ENCODE peak calls at places on chromosome 21, in five cellular contexts. W is IMR-90, Q is mesendoderm, Y is neuronal stem cell, C is mesenchymal stem cell. N is an unnamed sample.

GRCh38 chr21:35635261-35635660 is 425.1 kb downstream of the SETD4 start:
- DNase-seq in W (peak), Q (no peak), C (peak), Y (no peak), N (no peak)

GRCh38 chr21:36254106-36254941 is 65.7 kb upstream of the MORC3 start:
- DNase-seq in W (peak), Y (no peak), Q (no peak), C (peak), N (no peak)

GRCh38 chr21:42093991-42094417 is 22.9 kb downstream of the UMODL1 start:
- DNase-seq in W (peak), C (peak), Y (no peak), Q (no peak), N (no peak)

GRCh38 chr21:32094792-32095191 is 184.1 kb downstream of the MIS18A start:
- DNase-seq in C (peak), Q (peak), W (peak), Y (no peak), N (peak)

GRCh38 chr21:25338415-25338814 is 268.9 kb downstream of the MRPL39 start:
- DNase-seq in Q (no peak), W (no peak), Y (no peak), C (no peak), N (no peak)

GRCh38 chr21:38965910-38966504 is 160.3 kb downstream of the ETS2 start:
- DNase-seq in Y (no peak), W (peak), C (peak), Q (peak), N (peak)

GRCh38 chr21:36330904-36331303 is 10.9 kb downstream of the MORC3 start:
- DNase-seq in Q (peak), W (peak), Y (no peak), C (peak), N (no peak)

GRCh38 chr21:35291034-35291433 is 241.9 kb upstream of the RUNX1 start:
- DNase-seq in C (no peak), Q (no peak), Y (no peak), W (no peak), N (no peak)

GRCh38 chr21:26147535-26147934 is 23.0 kb downstream of the APP start:
- DNase-seq in C (no peak), Y (no peak), Q (peak), W (no peak), N (no peak)

GRCh38 chr21:37005548-37006242 is 807 bp upstream of the RIPPLY3 start:
- DNase-seq in W (no peak), Q (peak), C (no peak), Y (no peak), N (peak)

GRCh38 chr21:41854426-41854995 is 24.6 kb downstream of the PRDM15 start:
- DNase-seq in Y (no peak), W (no peak), C (no peak), Q (no peak), N (no peak)

GRCh38 chr21:15848632-15849031 is 118.8 kb downstream of the USP25 start:
- DNase-seq in C (no peak), Y (no peak), W (peak), Q (no peak), N (no peak)

GRCh38 chr21:42421018-42421793 is 17.5 kb downstream of the UBASH3A start:
- DNase-seq in W (no peak), Q (no peak), C (no peak), Y (no peak), N (no peak)

GRCh38 chr21:30257773-30258172 is 25.0 kb downstream of the KRTAP24-1 start:
- DNase-seq in Q (peak), W (no peak), C (peak), Y (peak), N (peak)

GRCh38 chr21:36909901-36910561 is 56.4 kb downstream of the HLCS start:
- DNase-seq in C (peak), Q (no peak), Y (no peak), W (peak), N (no peak)

GRCh38 chr21:36926989-36927695 is 39.3 kb downstream of the HLCS start:
- DNase-seq in Y (no peak), C (no peak), W (peak), Q (no peak), N (no peak)

GRCh38 chr21:37153193-37153934 is 80.3 kb downstream of the TTC3 start:
- DNase-seq in Y (no peak), C (peak), W (peak), Q (no peak), N (no peak)

GRCh38 chr21:35303085-35303484 is 254.0 kb upstream of the RUNX1 start:
- DNase-seq in Q (no peak), Y (no peak), C (peak), W (peak), N (no peak)

GRCh38 chr21:31136891-31137290 is 98.6 kb upstream of the KRTAP19-8 start:
- DNase-seq in Y (no peak), C (peak), W (peak), Q (no peak), N (no peak)

GRCh38 chr21:42164064-42164789 is 54.7 kb upstream of the ABCG1 start:
- DNase-seq in C (peak), W (no peak), Y (no peak), Q (peak), N (no peak)

GRCh38 chr21:27694667-27695066 is 727.8 kb upstream of the ADAMTS5 start:
- DNase-seq in C (no peak), W (no peak), Q (peak), Y (no peak), N (no peak)

GRCh38 chr21:18493420-18493819 is 89.8 kb upstream of the TMPRSS15 start:
- DNase-seq in C (peak), W (no peak), Y (no peak), Q (peak), N (no peak)

GRCh38 chr21:17780539-17780938 is 38.6 kb downstream of the C21orf91 start:
- DNase-seq in Q (peak), Y (no peak), C (no peak), W (no peak), N (no peak)

GRCh38 chr21:33033961-33034413 is 8.3 kb downstream of the OLIG2 start:
- DNase-seq in Y (no peak), Q (no peak), C (no peak), W (no peak), N (no peak)

GRCh38 chr21:34132905-34133304 is 59.5 kb downstream of the MRPS6 start:
- DNase-seq in Y (no peak), W (no peak), Q (no peak), C (no peak), N (no peak)

GRCh38 chr21:34129971-34130597 is 56.7 kb downstream of the MRPS6 start:
- DNase-seq in Q (peak), C (peak), Y (peak), W (peak), N (peak)

GRCh38 chr21:34130598-34130985 is 57.2 kb downstream of the MRPS6 start:
- DNase-seq in W (no peak), Q (no peak), Y (no peak), C (no peak), N (no peak)

GRCh38 chr21:34132202-34132601 is 58.8 kb downstream of the MRPS6 start:
- DNase-seq in C (no peak), W (no peak), Q (peak), Y (no peak), N (no peak)

GRCh38 chr21:34131586-34131985 is 58.2 kb downstream of the MRPS6 start:
- DNase-seq in C (peak), W (peak), Q (no peak), Y (no peak), N (no peak)
- H3K23ac ChIP-seq in C (no peak), W (no peak), Q (no peak), Y (no peak), N (no peak)

GRCh38 chr21:14542638-14543037 is 3.5 kb downstream of the SAMSN1 start:
- DNase-seq in W (no peak), Y (no peak), C (no peak), Q (no peak), N (no peak)

GRCh38 chr21:14536929-14537328 is 9.2 kb downstream of the SAMSN1 start:
- DNase-seq in W (no peak), Q (no peak), Y (no peak), C (no peak), N (no peak)

GRCh38 chr21:14535702-14536101 is 10.4 kb downstream of the SAMSN1 start:
- DNase-seq in C (no peak), Q (no peak), Y (no peak), W (no peak), N (no peak)

GRCh38 chr21:14541840-14542495 is 4.1 kb downstream of the SAMSN1 start:
- DNase-seq in C (no peak), W (no peak), Q (no peak), Y (no peak), N (no peak)

DNA sequence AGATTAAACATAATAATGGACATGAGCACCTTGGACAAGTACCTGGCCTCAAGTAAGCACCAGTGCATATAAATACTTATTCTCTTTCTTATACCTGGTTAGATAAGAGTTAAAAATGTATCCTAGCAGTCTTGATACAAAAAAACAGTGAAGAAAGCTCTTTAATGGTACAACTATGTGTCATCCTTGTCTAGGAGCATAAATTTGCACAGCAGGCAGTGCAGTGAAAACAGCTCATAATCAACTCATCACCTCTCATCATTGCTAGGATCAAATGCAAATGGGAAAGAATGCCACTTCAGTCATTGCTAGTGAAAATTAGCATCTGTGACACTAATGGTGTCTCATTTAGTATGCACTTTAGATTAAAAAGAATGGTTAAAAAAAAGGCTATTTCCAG is 7.6 kb downstream of the SAMSN1 start:
- DNase-seq in Y (no peak), C (no peak), Q (no peak), W (no peak), N (no peak)
- H3K23ac ChIP-seq in Y (no peak), C (no peak), Q (no peak), W (no peak), N (no peak)

DNA sequence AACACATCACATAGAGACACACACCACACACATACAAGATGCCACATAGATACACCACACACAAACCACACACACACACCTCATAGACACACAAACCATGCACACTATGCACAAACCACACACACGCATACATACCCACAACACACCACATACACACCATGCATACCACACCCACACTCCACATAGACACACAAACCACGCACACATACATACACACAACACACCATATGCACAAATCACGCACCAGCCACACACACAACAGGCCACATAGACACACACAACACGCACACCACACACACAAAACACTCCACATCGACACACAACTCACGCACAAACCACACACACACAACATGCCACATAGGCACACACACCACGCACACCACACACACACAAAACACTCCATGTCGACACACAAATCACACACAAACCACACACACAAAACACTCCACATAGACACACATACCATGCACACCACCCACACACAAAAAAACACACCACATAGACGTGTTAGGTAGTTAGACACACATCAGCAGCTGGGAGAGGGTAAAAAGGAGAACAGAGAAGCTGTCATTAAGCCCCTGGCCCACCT is 49.5 kb upstream of the SLC19A1 start:
- DNase-seq in C (no peak), W (no peak), Y (no peak), Q (no peak), N (peak)
- H3K23ac ChIP-seq in C (no peak), W (peak), Y (no peak), Q (no peak), N (no peak)

GRCh38 chr21:43867936-43868335 is 2.9 kb downstream of the AGPAT3 start:
- DNase-seq in Q (no peak), Y (no peak), W (no peak), C (no peak), N (no peak)

GRCh38 chr21:43871487-43871886 is 6.5 kb downstream of the AGPAT3 start:
- DNase-seq in Y (no peak), W (no peak), Q (no peak), C (no peak), N (no peak)

GRCh38 chr21:43868461-43868860 is 3.4 kb downstream of the AGPAT3 start:
- DNase-seq in C (no peak), Q (no peak), Y (no peak), W (no peak), N (no peak)

GRCh38 chr21:43867332-43867703 is 2.3 kb downstream of the AGPAT3 start:
- DNase-seq in C (no peak), Q (no peak), W (no peak), Y (no peak), N (no peak)

DNA sequence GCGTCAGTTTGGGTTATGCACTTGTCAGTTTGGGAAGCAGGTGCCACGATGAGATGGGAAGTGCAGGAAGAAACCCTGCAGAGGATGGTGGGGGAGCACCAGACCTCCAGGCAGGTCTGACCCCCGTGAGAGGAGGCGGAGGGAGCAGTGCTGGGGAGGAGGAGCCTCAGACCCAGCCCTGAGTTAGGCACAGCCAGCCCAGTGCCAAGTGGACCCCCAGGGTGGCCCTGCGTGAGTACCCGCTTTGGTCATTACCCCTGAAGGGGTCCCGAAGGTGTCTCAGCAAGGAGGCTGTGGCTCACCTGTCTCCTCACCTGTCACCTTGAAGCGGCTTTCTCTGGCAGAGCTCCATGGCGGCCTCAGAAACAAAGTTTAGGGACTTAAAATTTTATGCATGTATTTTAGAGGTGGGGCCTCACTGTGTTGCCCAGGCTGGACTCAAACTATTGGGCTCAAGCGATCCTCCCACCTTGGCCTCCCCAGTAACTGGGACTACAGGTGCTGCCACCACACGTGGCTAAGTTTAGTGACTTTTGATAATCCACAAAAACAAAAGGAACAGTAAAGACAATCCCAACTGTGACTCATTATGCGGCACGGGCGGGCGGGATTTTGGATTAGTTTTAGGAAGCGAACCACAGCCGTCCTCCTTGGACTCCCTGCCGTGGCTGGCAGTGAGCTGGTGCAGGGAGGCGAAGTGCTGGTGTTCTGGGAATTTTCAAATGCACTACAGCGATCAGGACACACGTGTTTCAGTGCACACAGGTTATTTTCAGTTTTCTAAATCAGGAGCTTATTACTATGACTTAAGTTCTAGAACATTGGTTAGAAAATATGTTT is 4.7 kb downstream of the AGPAT3 start:
- DNase-seq in Q (no peak), C (no peak), W (no peak), Y (no peak), N (no peak)
- H3K23ac ChIP-seq in Q (no peak), C (no peak), W (peak), Y (no peak), N (no peak)